ENCODE peak calls at places on chromosomes 7 and 10, in five cellular contexts. J is psoas muscle, Z is A549, D is progenitor cell of endocrine pancreas, X is astrocyte. V is an unnamed sample.

GRCh38 chr10:113111900-113112853 is 162.1 kb downstream of the TCF7L2 start:
- DNase-seq in J (peak; percentile 56), Z (no peak), D (no peak), X (no peak), V (no peak)

GRCh38 chr7:123351506-123352225 is 151.9 kb upstream of the SLC13A1 start:
- DNase-seq in J (no peak), Z (no peak), D (no peak), X (no peak), V (no peak)

GRCh38 chr7:128863433-128863989 is 855 bp downstream of the ATP6V1F start:
- DNase-seq in J (peak; percentile 31), Z (peak; percentile 91), D (peak; percentile 45), X (peak; percentile 52), V (peak; percentile 80)

GRCh38 chr10:107098326-107098725 is 66.2 kb downstream of the SORCS1 start:
- DNase-seq in J (no peak), Z (no peak), D (no peak), X (no peak), V (no peak)

GRCh38 chr7:28312973-28313372 is 99.3 kb upstream of the CREB5 start:
- DNase-seq in J (no peak), Z (no peak), D (no peak), X (no peak), V (no peak)

GRCh38 chr10:91976324-91977051 is 52.9 kb downstream of the BTAF1 start:
- DNase-seq in J (no peak), Z (no peak), D (no peak), X (no peak), V (no peak)

GRCh38 chr7:16465469-16466086 is at the start of gene SOSTDC1:
- DNase-seq in J (no peak), Z (no peak), D (no peak), X (peak; percentile 24), V (no peak)

GRCh38 chr10:43264324-43264986 is 2.4 kb downstream of the RASGEF1A start:
- DNase-seq in J (no peak), Z (no peak), D (no peak), X (no peak), V (no peak)

GRCh38 chr7:101696-102376 is 90.5 kb upstream of the FAM20C start:
- DNase-seq in J (no peak), Z (no peak), D (no peak), X (peak; percentile 70), V (no peak)

GRCh38 chr10:78891741-78892140 is 177.0 kb upstream of the ZMIZ1 start:
- DNase-seq in J (no peak), Z (no peak), D (no peak), X (no peak), V (no peak)

GRCh38 chr10:124206616-124207015 is 113.2 kb upstream of the CHST15 start:
- DNase-seq in J (no peak), Z (no peak), D (no peak), X (no peak), V (no peak)

GRCh38 chr7:101377189-101377736 is 14.6 kb downstream of the COL26A1 start:
- DNase-seq in J (no peak), Z (no peak), D (no peak), X (no peak), V (no peak)

GRCh38 chr10:127343831-127344230 is 147.4 kb upstream of the INSYN2A start:
- DNase-seq in J (no peak), Z (no peak), D (no peak), X (no peak), V (no peak)

GRCh38 chr7:69349291-69349690 is 249.0 kb upstream of the AUTS2 start:
- DNase-seq in J (no peak), Z (no peak), D (no peak), X (no peak), V (no peak)

GRCh38 chr10:117362313-117362712 is 12.9 kb downstream of the PDZD8 start:
- DNase-seq in J (no peak), Z (no peak), D (no peak), X (peak; percentile 41), V (no peak)

GRCh38 chr7:28587211-28587610 is 174.9 kb downstream of the CREB5 start:
- DNase-seq in J (no peak), Z (no peak), D (no peak), X (peak; percentile 58), V (no peak)

GRCh38 chr10:103871006-103871405 is 15.6 kb upstream of the SH3PXD2A start:
- DNase-seq in J (no peak), Z (no peak), D (no peak), X (no peak), V (no peak)

GRCh38 chr10:103869336-103869735 is 14.0 kb upstream of the SH3PXD2A start:
- DNase-seq in J (no peak), Z (no peak), D (no peak), X (no peak), V (no peak)

GRCh38 chr10:103870503-103870902 is 15.1 kb upstream of the SH3PXD2A start:
- DNase-seq in J (peak; percentile 30), Z (no peak), D (no peak), X (no peak), V (no peak)

GRCh38 chr10:103872137-103872933 is 17.0 kb upstream of the SH3PXD2A start:
- DNase-seq in J (peak; percentile 32), Z (no peak), D (no peak), X (peak; percentile 36), V (no peak)

GRCh38 chr10:103868200-103868599 is 12.8 kb upstream of the SH3PXD2A start:
- DNase-seq in J (no peak), Z (no peak), D (no peak), X (no peak), V (no peak)
- TF ChIP-seq CTCF in J (no peak), Z (no peak), D (no peak), X (no peak), V (no peak)

GRCh38 chr7:105760549-105761447 is 115.6 kb downstream of the ATXN7L1 start:
- DNase-seq in J (no peak), Z (no peak), D (no peak), X (peak; percentile 4), V (no peak)
- TF ChIP-seq CTCF in J (no peak), Z (no peak), D (no peak), X (peak; percentile 0), V (no peak)

GRCh38 chr7:151152935-151153513 is 14.5 kb downstream of the GBX1 start:
- DNase-seq in J (no peak), Z (no peak), D (no peak), X (no peak), V (no peak)
- TF ChIP-seq CTCF in J (no peak), Z (no peak), D (peak; percentile 32), X (peak; percentile 7), V (no peak)

DNA sequence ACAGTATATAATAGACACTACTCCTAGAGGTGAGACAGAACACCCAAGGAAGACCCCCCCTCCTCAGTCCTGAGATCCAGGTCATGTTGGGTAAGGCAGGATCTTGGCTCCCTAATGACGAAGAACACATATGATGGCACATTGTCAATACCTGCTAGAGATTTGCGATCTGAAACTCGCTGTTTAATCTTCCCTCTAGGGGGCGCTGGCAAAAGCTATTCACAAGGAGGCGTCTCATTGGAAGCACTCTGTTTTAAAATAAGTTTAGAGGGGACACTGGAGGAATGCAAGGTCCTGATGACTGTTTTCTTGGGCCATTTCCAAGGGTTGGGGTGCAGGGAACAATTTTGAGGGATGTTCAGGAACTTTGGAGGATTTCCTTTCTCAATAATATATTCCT is 1013.7 kb upstream of the MBL2 start:
- DNase-seq in J (no peak), Z (no peak), D (no peak), X (no peak), V (no peak)
- TF ChIP-seq CTCF in J (no peak), Z (no peak), D (peak; percentile 40), X (no peak), V (no peak)

DNA sequence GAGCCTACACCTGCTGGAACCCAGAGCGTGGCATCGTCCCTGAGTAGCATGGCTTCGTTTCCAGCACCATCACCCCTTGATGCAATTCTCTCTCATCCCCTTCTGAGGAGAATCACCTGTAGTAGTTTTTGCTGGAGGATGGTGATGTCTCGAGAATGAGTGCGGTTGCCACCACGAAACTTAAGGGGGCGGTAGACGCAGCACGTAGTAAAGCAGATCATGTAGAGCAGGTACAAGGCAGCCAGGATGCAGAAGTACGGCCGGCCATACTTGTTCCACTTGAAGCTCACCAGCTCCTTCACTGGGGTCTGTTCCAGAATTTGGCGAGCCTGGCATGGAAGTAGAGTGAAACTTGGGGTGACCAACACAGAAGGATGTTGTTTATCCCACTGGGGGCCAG is 8.1 kb downstream of the TRPV5 start:
- DNase-seq in J (no peak), Z (no peak), D (no peak), X (no peak), V (no peak)
- TF ChIP-seq CTCF in J (no peak), Z (no peak), D (peak; percentile 31), X (no peak), V (peak; percentile 2)

V was measured in GM20000.